ENCODE peak calls at places on chromosomes 12 and 14, in seven cellular contexts. One of them, this sample, is unnamed.

GRCh38 chr12:12786716-12787601 is 1.5 kb downstream of the APOLD1 start:
- DNase-seq in NCI-H1092 treated with DMSO at 0.1 percent for 48 hours: peak; percentile 84
- DNase-seq in neural crest cell: peak; percentile 31
- DNase-seq in GM04504: no peak
- DNase-seq in lower leg skin: peak; percentile 61
- DNase-seq in astrocyte: peak; percentile 64
- DNase-seq in NAMALWA: peak; percentile 84
- DNase-seq in this sample: peak; percentile 80

GRCh38 chr12:77940011-77940423 is 109.3 kb downstream of the NAV3 start:
- DNase-seq in neural crest cell: no peak
- DNase-seq in astrocyte: peak; percentile 92
- DNase-seq in GM04504: peak; percentile 78
- DNase-seq in NCI-H1092 treated with DMSO at 0.1 percent for 48 hours: no peak
- DNase-seq in lower leg skin: no peak
- DNase-seq in NAMALWA: peak; percentile 13
- DNase-seq in this sample: no peak

GRCh38 chr12:45355750-45356149 is 139.9 kb downstream of the ANO6 start:
- DNase-seq in lower leg skin: no peak
- DNase-seq in NCI-H1092 treated with DMSO at 0.1 percent for 48 hours: no peak
- DNase-seq in GM04504: no peak
- DNase-seq in astrocyte: peak; percentile 45
- DNase-seq in neural crest cell: no peak
- DNase-seq in NAMALWA: no peak
- DNase-seq in this sample: no peak

GRCh38 chr12:93982847-93983315 is 165.5 kb upstream of the PLXNC1 start:
- DNase-seq in lower leg skin: no peak
- DNase-seq in astrocyte: peak; percentile 94
- DNase-seq in NCI-H1092 treated with DMSO at 0.1 percent for 48 hours: no peak
- DNase-seq in neural crest cell: no peak
- DNase-seq in GM04504: peak; percentile 50
- DNase-seq in NAMALWA: peak; percentile 26
- DNase-seq in this sample: no peak

GRCh38 chr12:3252416-3252815 is 175.2 kb downstream of the TSPAN9 start:
- DNase-seq in NAMALWA: no peak
- DNase-seq in GM04504: peak; percentile 24
- DNase-seq in astrocyte: peak; percentile 10
- DNase-seq in NCI-H1092 treated with DMSO at 0.1 percent for 48 hours: peak; percentile 85
- DNase-seq in lower leg skin: peak; percentile 81
- DNase-seq in neural crest cell: no peak
- DNase-seq in this sample: no peak

GRCh38 chr14:101563352-101563653 is 2.0 kb downstream of the DIO3 start:
- DNase-seq in GM04504: no peak
- DNase-seq in lower leg skin: no peak
- DNase-seq in astrocyte: no peak
- DNase-seq in neural crest cell: no peak
- DNase-seq in NCI-H1092 treated with DMSO at 0.1 percent for 48 hours: no peak
- DNase-seq in NAMALWA: no peak
- DNase-seq in this sample: no peak

GRCh38 chr12:70467908-70468733 is 102.0 kb downstream of the KCNMB4 start:
- DNase-seq in NCI-H1092 treated with DMSO at 0.1 percent for 48 hours: no peak
- DNase-seq in neural crest cell: no peak
- DNase-seq in GM04504: no peak
- DNase-seq in astrocyte: no peak
- DNase-seq in NAMALWA: peak; percentile 38
- DNase-seq in lower leg skin: no peak
- DNase-seq in this sample: no peak

GRCh38 chr14:65203574-65203973 is 101.3 kb upstream of the MAX start:
- DNase-seq in lower leg skin: no peak
- DNase-seq in astrocyte: no peak
- DNase-seq in NAMALWA: no peak
- DNase-seq in NCI-H1092 treated with DMSO at 0.1 percent for 48 hours: no peak
- DNase-seq in neural crest cell: no peak
- DNase-seq in GM04504: no peak
- DNase-seq in this sample: no peak

GRCh38 chr12:57661376-57661775 is 28.4 kb upstream of the B4GALNT1 start:
- DNase-seq in astrocyte: no peak
- DNase-seq in GM04504: no peak
- DNase-seq in NCI-H1092 treated with DMSO at 0.1 percent for 48 hours: no peak
- DNase-seq in neural crest cell: no peak
- DNase-seq in lower leg skin: no peak
- DNase-seq in NAMALWA: no peak
- DNase-seq in this sample: no peak

GRCh38 chr12:12804432-12804886 is 8.7 kb upstream of the DDX47 start:
- DNase-seq in GM04504: peak; percentile 72
- DNase-seq in lower leg skin: no peak
- DNase-seq in NAMALWA: no peak
- DNase-seq in neural crest cell: no peak
- DNase-seq in astrocyte: peak; percentile 96
- DNase-seq in NCI-H1092 treated with DMSO at 0.1 percent for 48 hours: no peak
- DNase-seq in this sample: no peak

GRCh38 chr14:78254911-78255431 is 84.8 kb downstream of the NRXN3 start:
- DNase-seq in lower leg skin: no peak
- DNase-seq in GM04504: no peak
- DNase-seq in neural crest cell: no peak
- DNase-seq in NCI-H1092 treated with DMSO at 0.1 percent for 48 hours: peak; percentile 83
- DNase-seq in astrocyte: peak; percentile 98
- DNase-seq in NAMALWA: no peak
- DNase-seq in this sample: no peak

GRCh38 chr14:61643546-61643945 is 51.8 kb upstream of the HIF1A start:
- DNase-seq in GM04504: peak; percentile 68
- DNase-seq in lower leg skin: no peak
- DNase-seq in neural crest cell: no peak
- DNase-seq in NAMALWA: no peak
- DNase-seq in astrocyte: peak; percentile 44
- DNase-seq in NCI-H1092 treated with DMSO at 0.1 percent for 48 hours: no peak
- DNase-seq in this sample: no peak

GRCh38 chr12:70427611-70428010 is 61.5 kb downstream of the KCNMB4 start:
- DNase-seq in astrocyte: no peak
- DNase-seq in GM04504: no peak
- DNase-seq in NAMALWA: no peak
- DNase-seq in lower leg skin: no peak
- DNase-seq in neural crest cell: no peak
- DNase-seq in NCI-H1092 treated with DMSO at 0.1 percent for 48 hours: no peak
- DNase-seq in this sample: no peak

GRCh38 chr12:114274131-114274530 is 131.8 kb downstream of the TBX5 start:
- DNase-seq in NCI-H1092 treated with DMSO at 0.1 percent for 48 hours: peak; percentile 6
- DNase-seq in lower leg skin: no peak
- DNase-seq in GM04504: no peak
- DNase-seq in NAMALWA: no peak
- DNase-seq in neural crest cell: no peak
- DNase-seq in astrocyte: no peak
- DNase-seq in this sample: no peak

GRCh38 chr12:26691234-26691970 is 141.6 kb downstream of the ITPR2 start:
- DNase-seq in astrocyte: peak; percentile 98
- DNase-seq in NCI-H1092 treated with DMSO at 0.1 percent for 48 hours: no peak
- DNase-seq in GM04504: peak; percentile 85
- DNase-seq in neural crest cell: no peak
- DNase-seq in lower leg skin: no peak
- DNase-seq in NAMALWA: no peak
- DNase-seq in this sample: no peak

GRCh38 chr14:104749111-104749649 is 3.8 kb upstream of the SIVA1 start:
- DNase-seq in NAMALWA: no peak
- DNase-seq in GM04504: peak; percentile 40
- DNase-seq in astrocyte: peak; percentile 14
- DNase-seq in lower leg skin: no peak
- DNase-seq in neural crest cell: no peak
- DNase-seq in NCI-H1092 treated with DMSO at 0.1 percent for 48 hours: peak; percentile 32
- DNase-seq in this sample: no peak

GRCh38 chr14:80919622-80920021 is 21.9 kb downstream of the CEP128 start:
- DNase-seq in lower leg skin: no peak
- DNase-seq in NAMALWA: no peak
- DNase-seq in neural crest cell: no peak
- DNase-seq in GM04504: no peak
- DNase-seq in NCI-H1092 treated with DMSO at 0.1 percent for 48 hours: no peak
- DNase-seq in astrocyte: no peak
- DNase-seq in this sample: no peak

GRCh38 chr14:99595034-99595433 is 9.0 kb downstream of the CCDC85C start:
- DNase-seq in astrocyte: no peak
- DNase-seq in NCI-H1092 treated with DMSO at 0.1 percent for 48 hours: no peak
- DNase-seq in neural crest cell: no peak
- DNase-seq in GM04504: no peak
- DNase-seq in NAMALWA: no peak
- DNase-seq in lower leg skin: no peak
- DNase-seq in this sample: no peak

GRCh38 chr12:102824218-102824835 is 92.7 kb downstream of the PAH start:
- DNase-seq in lower leg skin: no peak
- DNase-seq in GM04504: no peak
- DNase-seq in NCI-H1092 treated with DMSO at 0.1 percent for 48 hours: no peak
- DNase-seq in NAMALWA: no peak
- DNase-seq in neural crest cell: peak; percentile 68
- DNase-seq in astrocyte: no peak
- DNase-seq in this sample: no peak

GRCh38 chr12:68675098-68675842 is 11.5 kb upstream of the NUP107 start:
- DNase-seq in GM04504: no peak
- DNase-seq in NAMALWA: peak; percentile 31
- DNase-seq in astrocyte: peak; percentile 25
- DNase-seq in NCI-H1092 treated with DMSO at 0.1 percent for 48 hours: no peak
- DNase-seq in neural crest cell: no peak
- DNase-seq in lower leg skin: no peak
- DNase-seq in this sample: no peak

GRCh38 chr14:103501921-103502669 is 20.5 kb downstream of the CKB start:
- DNase-seq in NAMALWA: no peak
- DNase-seq in astrocyte: no peak
- DNase-seq in neural crest cell: no peak
- DNase-seq in NCI-H1092 treated with DMSO at 0.1 percent for 48 hours: no peak
- DNase-seq in GM04504: no peak
- DNase-seq in lower leg skin: no peak
- DNase-seq in this sample: no peak

GRCh38 chr12:48336066-48336465 is 14.7 kb downstream of the ZNF641 start:
- DNase-seq in lower leg skin: no peak
- DNase-seq in astrocyte: no peak
- DNase-seq in NCI-H1092 treated with DMSO at 0.1 percent for 48 hours: no peak
- DNase-seq in neural crest cell: no peak
- DNase-seq in NAMALWA: no peak
- DNase-seq in GM04504: no peak
- DNase-seq in this sample: no peak

GRCh38 chr14:105710119-105711057 is 184.0 kb downstream of the TMEM121 start:
- DNase-seq in astrocyte: no peak
- DNase-seq in neural crest cell: no peak
- DNase-seq in NCI-H1092 treated with DMSO at 0.1 percent for 48 hours: no peak
- DNase-seq in NAMALWA: no peak
- DNase-seq in GM04504: no peak
- DNase-seq in lower leg skin: no peak
- DNase-seq in this sample: no peak

GRCh38 chr12:63844391-63845341 is at the start of gene SRGAP1:
- DNase-seq in NAMALWA: no peak
- DNase-seq in GM04504: no peak
- DNase-seq in lower leg skin: peak; percentile 48
- DNase-seq in astrocyte: peak; percentile 66
- DNase-seq in NCI-H1092 treated with DMSO at 0.1 percent for 48 hours: peak; percentile 66
- DNase-seq in neural crest cell: peak; percentile 48
- DNase-seq in this sample: peak; percentile 31

GRCh38 chr12:79069009-79069408 is 204.4 kb downstream of the SYT1 start:
- DNase-seq in neural crest cell: no peak
- DNase-seq in GM04504: no peak
- DNase-seq in NCI-H1092 treated with DMSO at 0.1 percent for 48 hours: no peak
- DNase-seq in astrocyte: no peak
- DNase-seq in NAMALWA: no peak
- DNase-seq in lower leg skin: no peak
- DNase-seq in this sample: no peak

GRCh38 chr14:56660677-56661389 is 81.2 kb downstream of the TMEM260 start:
- DNase-seq in NCI-H1092 treated with DMSO at 0.1 percent for 48 hours: peak; percentile 20
- DNase-seq in NAMALWA: no peak
- DNase-seq in astrocyte: no peak
- DNase-seq in lower leg skin: no peak
- DNase-seq in GM04504: no peak
- DNase-seq in neural crest cell: no peak
- DNase-seq in this sample: no peak

GRCh38 chr12:130973109-130973508 is 19.4 kb downstream of the ADGRD1 start:
- DNase-seq in NAMALWA: no peak
- DNase-seq in NCI-H1092 treated with DMSO at 0.1 percent for 48 hours: no peak
- DNase-seq in neural crest cell: no peak
- DNase-seq in GM04504: no peak
- DNase-seq in astrocyte: no peak
- DNase-seq in lower leg skin: no peak
- DNase-seq in this sample: no peak

GRCh38 chr14:77882098-77882497 is 82.2 kb downstream of the ADCK1 start:
- DNase-seq in NCI-H1092 treated with DMSO at 0.1 percent for 48 hours: peak; percentile 85
- DNase-seq in astrocyte: no peak
- DNase-seq in lower leg skin: no peak
- DNase-seq in NAMALWA: peak; percentile 75
- DNase-seq in GM04504: no peak
- DNase-seq in neural crest cell: no peak
- DNase-seq in this sample: no peak

GRCh38 chr12:68557011-68557715 is 53.5 kb upstream of the RAP1B start:
- DNase-seq in NAMALWA: no peak
- DNase-seq in lower leg skin: no peak
- DNase-seq in GM04504: peak; percentile 58
- DNase-seq in neural crest cell: no peak
- DNase-seq in NCI-H1092 treated with DMSO at 0.1 percent for 48 hours: no peak
- DNase-seq in astrocyte: peak; percentile 93
- DNase-seq in this sample: no peak

GRCh38 chr12:68495666-68496065 is 115.0 kb upstream of the RAP1B start:
- DNase-seq in neural crest cell: no peak
- DNase-seq in lower leg skin: no peak
- DNase-seq in astrocyte: peak; percentile 80
- DNase-seq in NAMALWA: no peak
- DNase-seq in GM04504: peak; percentile 50
- DNase-seq in NCI-H1092 treated with DMSO at 0.1 percent for 48 hours: no peak
- DNase-seq in this sample: no peak

GRCh38 chr12:34033628-34034296 is 11.5 kb downstream of the ALG10 start:
- DNase-seq in NCI-H1092 treated with DMSO at 0.1 percent for 48 hours: peak; percentile 30
- DNase-seq in NAMALWA: peak; percentile 71
- DNase-seq in astrocyte: peak; percentile 3
- DNase-seq in GM04504: no peak
- DNase-seq in neural crest cell: no peak
- DNase-seq in lower leg skin: no peak
- DNase-seq in this sample: no peak

GRCh38 chr12:67208326-67209067 is 60.7 kb upstream of the CAND1 start:
- DNase-seq in astrocyte: no peak
- DNase-seq in neural crest cell: no peak
- DNase-seq in NAMALWA: no peak
- DNase-seq in lower leg skin: no peak
- DNase-seq in NCI-H1092 treated with DMSO at 0.1 percent for 48 hours: peak; percentile 64
- DNase-seq in GM04504: no peak
- DNase-seq in this sample: no peak

GRCh38 chr12:93000026-93000425 is 70.9 kb upstream of the EEA1 start:
- DNase-seq in astrocyte: no peak
- DNase-seq in NAMALWA: no peak
- DNase-seq in NCI-H1092 treated with DMSO at 0.1 percent for 48 hours: no peak
- DNase-seq in GM04504: no peak
- DNase-seq in lower leg skin: no peak
- DNase-seq in neural crest cell: no peak
- DNase-seq in this sample: no peak

GRCh38 chr14:49783394-49784010 is 15.5 kb downstream of the KLHDC2 start:
- DNase-seq in GM04504: no peak
- DNase-seq in lower leg skin: no peak
- DNase-seq in NAMALWA: no peak
- DNase-seq in NCI-H1092 treated with DMSO at 0.1 percent for 48 hours: no peak
- DNase-seq in neural crest cell: no peak
- DNase-seq in astrocyte: no peak
- DNase-seq in this sample: no peak

GRCh38 chr14:55129086-55129427 is at the start of gene LGALS3:
- DNase-seq in NAMALWA: no peak
- DNase-seq in GM04504: peak; percentile 36
- DNase-seq in lower leg skin: peak; percentile 71
- DNase-seq in neural crest cell: no peak
- DNase-seq in NCI-H1092 treated with DMSO at 0.1 percent for 48 hours: no peak
- DNase-seq in astrocyte: no peak
- DNase-seq in this sample: peak; percentile 47

GRCh38 chr12:28178775-28179174 is 11.5 kb upstream of the CCDC91 start:
- DNase-seq in neural crest cell: no peak
- DNase-seq in lower leg skin: no peak
- DNase-seq in GM04504: no peak
- DNase-seq in NAMALWA: no peak
- DNase-seq in astrocyte: no peak
- DNase-seq in NCI-H1092 treated with DMSO at 0.1 percent for 48 hours: no peak
- DNase-seq in this sample: no peak